ENCODE peak calls at places on chromosomes 4 and X, in five cellular contexts. H, M, N, U and Y are unnamed samples. For H3K4me1, the result is how much of the 10 kb centered on the place peaks cover.

GRCh38 chr4:9989918-9990635 is 31.2 kb downstream of the SLC2A9 start:
- DNase-seq in U (no peak), N (no peak), M (no peak), H (no peak), Y (no peak)

GRCh38 chrX:28042826-28043564 is 61.7 kb upstream of the DCAF8L1 start:
- DNase-seq in M (no peak), H (no peak), U (no peak), N (no peak), Y (no peak)

GRCh38 chr4:187668683-187669082 is 326.9 kb upstream of the ZFP42 start:
- DNase-seq in M (no peak), N (no peak), H (no peak), U (no peak), Y (no peak)

GRCh38 chr4:110172972-110173371 is 25.4 kb downstream of the ELOVL6 start:
- DNase-seq in U (no peak), H (no peak), N (no peak), M (no peak), Y (no peak)

GRCh38 chr4:8100696-8101095 is 57.9 kb downstream of the ABLIM2 start:
- DNase-seq in M (no peak), N (no peak), U (no peak), H (no peak), Y (no peak)

GRCh38 chrX:1029494-1029893 is 183.0 kb downstream of the CRLF2 start:
- DNase-seq in H (no peak), U (no peak), M (peak), N (no peak), Y (no peak)

GRCh38 chr4:40739347-40739746 is 10.4 kb upstream of the NSUN7 start:
- DNase-seq in M (no peak), H (no peak), N (no peak), U (no peak), Y (no peak)

GRCh38 chrX:133590703-133591505 is 175.6 kb upstream of the GPC4 start:
- DNase-seq in U (no peak), H (no peak), M (no peak), N (no peak), Y (no peak)

GRCh38 chr4:173448919-173449641 is 50.2 kb upstream of the SCRG1 start:
- DNase-seq in M (no peak), N (no peak), H (no peak), U (peak), Y (no peak)

GRCh38 chr4:73259552-73260140 is 1.0 kb upstream of the ANKRD17 start:
- DNase-seq in N (no peak), U (peak), H (no peak), M (no peak), Y (no peak)

GRCh38 chrX:103918584-103919335 is 43.7 kb upstream of the TMSB15B start:
- DNase-seq in M (peak), U (peak), N (peak), H (peak), Y (peak)

GRCh38 chr4:77959566-77960338 is 97.1 kb downstream of the MRPL1 start:
- DNase-seq in U (peak), H (no peak), N (no peak), M (no peak), Y (no peak)

GRCh38 chr4:72076562-72076961 is 44.8 kb downstream of the NPFFR2 start:
- DNase-seq in H (no peak), M (no peak), U (no peak), N (no peak), Y (no peak)

GRCh38 chr4:7428261-7429068 is 6.3 kb downstream of the PSAPL1 start:
- DNase-seq in H (peak), U (no peak), M (peak), N (no peak), Y (no peak)

GRCh38 chr4:21992330-21992729 is 43.8 kb upstream of the KCNIP4 start:
- DNase-seq in N (no peak), H (no peak), U (no peak), M (no peak), Y (no peak)

GRCh38 chr4:173477016-173477415 is 53.0 kb downstream of the HAND2 start:
- DNase-seq in M (no peak), U (no peak), N (no peak), H (no peak), Y (no peak)

GRCh38 chrX:53317365-53318069 is 36.1 kb upstream of the IQSEC2 start:
- DNase-seq in H (peak), M (peak), N (peak), U (peak), Y (peak)

GRCh38 chrX:14356401-14356800 is 172.9 kb upstream of the GLRA2 start:
- DNase-seq in H (no peak), N (no peak), M (no peak), U (no peak), Y (no peak)

GRCh38 chr4:101349346-101350064 is 2.2 kb upstream of the PPP3CA start:
- DNase-seq in H (no peak), N (peak), U (peak), M (peak), Y (no peak)

GRCh38 chr4:7434766-7435150 is at the start of gene PSAPL1:
- DNase-seq in U (peak), N (peak), M (no peak), H (peak), Y (no peak)

GRCh38 chr4:129322947-129323346 is 227.0 kb downstream of the C4orf33 start:
- DNase-seq in M (no peak), U (no peak), N (no peak), H (no peak), Y (no peak)

GRCh38 chr4:110854021-110854678 is 231.3 kb upstream of the PITX2 start:
- DNase-seq in M (no peak), H (no peak), U (no peak), N (no peak), Y (no peak)

GRCh38 chrX:4043951-4044350 is 330.5 kb upstream of the PRKX start:
- DNase-seq in U (no peak), H (no peak), M (no peak), N (no peak), Y (no peak)

GRCh38 chrX:83916525-83916924 is 55.6 kb downstream of the CYLC1 start:
- DNase-seq in H (no peak), M (no peak), U (no peak), N (no peak), Y (no peak)

GRCh38 chr4:185834778-185835177 is 22.8 kb upstream of the SORBS2 start:
- DNase-seq in H (no peak), M (no peak), U (no peak), N (no peak), Y (no peak)

GRCh38 chr4:185835814-185836213 is 23.8 kb upstream of the SORBS2 start:
- DNase-seq in N (no peak), H (no peak), M (no peak), U (no peak), Y (no peak)

GRCh38 chr4:185834088-185834487 is 22.1 kb upstream of the SORBS2 start:
- DNase-seq in N (no peak), H (no peak), U (no peak), M (no peak), Y (no peak)

GRCh38 chr4:185836268-185837084 is 24.5 kb upstream of the SORBS2 start:
- DNase-seq in N (no peak), U (no peak), H (no peak), M (no peak), Y (no peak)

GRCh38 chr4:185835336-185835735 is 23.3 kb upstream of the SORBS2 start:
- DNase-seq in M (no peak), N (no peak), U (no peak), H (no peak), Y (no peak)
- H3K4me1 ChIP-seq in M (under half), N (under half), U (half or more), H (under half), Y (under half)

DNA sequence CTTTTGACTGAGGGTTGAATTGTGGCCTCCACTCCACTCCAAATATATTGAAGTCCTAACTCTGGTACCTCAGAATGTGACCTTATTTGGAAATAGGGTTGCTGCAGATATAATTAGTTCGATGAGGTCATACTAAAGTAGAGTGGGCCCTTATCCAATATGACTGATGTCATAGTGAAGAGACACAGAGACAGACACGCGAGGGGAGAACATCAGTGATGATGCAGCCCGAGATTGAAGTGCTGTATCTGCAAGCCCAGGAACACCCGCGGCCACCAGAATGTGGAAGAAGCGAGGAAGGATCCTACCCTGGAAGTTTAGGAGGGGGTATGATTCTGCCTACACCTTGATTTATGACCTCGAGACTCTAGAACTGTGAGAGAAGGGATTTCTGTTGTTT is 279.0 kb downstream of the ANKRD50 start:
- DNase-seq in U (no peak), M (peak), N (no peak), H (no peak), Y (no peak)
- H3K27ac ChIP-seq in U (no peak), M (peak), N (no peak), H (no peak), Y (no peak)

DNA sequence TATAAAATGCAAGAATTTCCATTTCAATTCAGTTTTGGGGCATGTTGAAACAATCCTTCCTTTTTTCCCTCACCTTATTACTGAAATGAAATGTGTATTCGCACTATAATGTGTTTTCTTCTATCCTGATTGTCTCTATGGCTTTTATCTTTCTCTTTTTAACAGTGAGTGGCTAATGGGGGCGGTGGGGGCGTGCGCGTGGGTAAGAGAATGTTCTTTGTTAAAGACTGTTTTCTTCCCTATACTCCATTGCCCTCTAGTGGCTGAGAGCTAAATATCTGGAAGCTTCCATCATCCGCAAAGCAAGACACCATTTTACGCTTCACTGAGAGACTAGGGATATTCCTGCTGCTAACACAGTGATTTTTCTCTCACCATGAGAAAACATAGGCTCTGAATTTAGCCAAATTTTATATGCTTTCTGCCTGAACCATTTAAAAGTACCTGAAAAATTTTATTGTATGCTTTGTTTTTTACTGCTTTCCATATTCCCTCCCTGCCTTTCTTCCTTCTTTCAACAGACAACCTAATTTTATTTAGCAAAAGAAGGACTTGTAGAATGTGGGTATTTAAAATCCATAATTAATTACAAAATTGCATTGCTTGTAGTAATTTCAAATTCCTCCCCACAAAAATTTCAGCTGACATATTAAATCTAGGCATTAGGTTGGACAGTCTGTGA is 194.0 kb downstream of the GASK1B start:
- DNase-seq in U (peak), M (no peak), N (peak), H (peak), Y (peak)
- H3K4me3 ChIP-seq in U (peak), M (no peak), N (peak), H (no peak), Y (no peak)

GRCh38 chrX:24147165-24147564 is 2.4 kb upstream of the ZFX start:
- DNase-seq in H (no peak), M (no peak), U (no peak), N (no peak), Y (no peak)
- H3K4me1 ChIP-seq in H (under half), M (under half), U (under half), N (under half), Y (under half)

GRCh38 chrX:19758536-19758935 is 128.9 kb downstream of the SH3KBP1 start:
- DNase-seq in U (no peak), M (no peak), N (no peak), H (no peak), Y (no peak)

GRCh38 chrX:19760345-19760744 is 127.1 kb downstream of the SH3KBP1 start:
- DNase-seq in N (no peak), H (no peak), M (no peak), U (no peak), Y (no peak)

GRCh38 chrX:19753368-19753767 is 134.0 kb downstream of the SH3KBP1 start:
- DNase-seq in N (no peak), H (no peak), M (no peak), U (no peak), Y (no peak)

GRCh38 chrX:19760841-19761512 is 126.4 kb downstream of the SH3KBP1 start:
- DNase-seq in U (no peak), M (no peak), H (no peak), N (no peak), Y (no peak)

GRCh38 chrX:19756577-19757131 is 130.7 kb downstream of the SH3KBP1 start:
- DNase-seq in N (no peak), U (no peak), M (no peak), H (no peak), Y (no peak)
- H3K27ac ChIP-seq in N (no peak), U (no peak), M (no peak), H (no peak), Y (no peak)

GRCh38 chrX:137427813-137428212 is 138.1 kb upstream of the ZIC3 start:
- DNase-seq in M (no peak), H (no peak), U (no peak), N (no peak), Y (no peak)

GRCh38 chrX:137425273-137425902 is 140.5 kb upstream of the ZIC3 start:
- DNase-seq in M (no peak), U (no peak), H (no peak), N (no peak), Y (no peak)

GRCh38 chrX:137428251-137428661 is 137.7 kb upstream of the ZIC3 start:
- DNase-seq in N (no peak), U (no peak), M (no peak), H (no peak), Y (no peak)

GRCh38 chrX:137428777-137429564 is 137.0 kb upstream of the ZIC3 start:
- DNase-seq in U (no peak), M (no peak), N (no peak), H (no peak), Y (no peak)

DNA sequence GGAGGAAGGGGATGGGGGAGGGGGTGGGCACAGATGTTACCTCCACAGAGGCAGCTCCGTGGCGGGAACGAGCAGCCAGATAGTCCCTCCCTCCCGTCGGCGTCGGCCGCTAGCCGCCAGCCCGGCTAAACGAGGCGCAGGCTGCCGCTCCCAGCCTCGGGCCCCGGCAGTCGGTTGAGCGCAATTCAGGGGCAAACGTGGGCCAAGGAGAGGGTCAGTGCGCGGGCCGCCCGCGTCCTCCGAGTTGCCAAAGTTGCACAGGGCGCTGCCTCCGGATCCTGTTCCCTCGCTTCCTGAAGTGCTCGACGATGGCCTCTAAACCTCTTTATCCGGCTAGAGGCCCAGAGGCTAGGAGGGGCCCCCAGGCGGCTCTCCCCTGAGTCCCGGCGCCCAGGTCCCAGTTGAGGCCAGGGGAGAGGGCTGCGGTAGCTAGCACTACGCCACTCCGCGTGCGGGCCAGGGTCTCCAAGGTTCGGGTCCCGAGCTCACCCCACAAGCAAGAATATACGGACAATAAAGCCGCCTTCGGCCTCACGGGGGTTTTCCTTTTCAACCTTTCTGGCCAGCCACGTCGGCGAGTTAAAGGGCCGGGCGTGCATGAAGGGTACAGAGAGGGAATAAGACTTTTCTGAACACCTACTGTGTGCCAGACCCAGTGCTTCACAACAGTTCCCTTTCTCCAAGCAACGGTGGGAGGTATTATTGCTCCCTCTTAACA is 138.7 kb upstream of the ZIC3 start:
- DNase-seq in U (no peak), H (no peak), M (no peak), N (no peak), Y (no peak)
- H3K4me3 ChIP-seq in U (peak), H (peak), M (peak), N (no peak), Y (peak)